ENCODE peak calls at places on chromosomes 12 and 14, in nine cellular contexts. H is PC-3, G is hepatocyte, M is neural progenitor cell, L is GM23248, B is OCI-LY7, P is HCT116, Z is SK-N-SH, Y is GM23338. F is an unnamed sample.

GRCh38 chr14:55354500-55354899 is 57.1 kb downstream of the ATG14 start:
- DNase-seq in H (peak), G (peak), M (peak), L (peak), B (peak), P (peak), Z (peak), Y (peak), F (peak)

GRCh38 chr12:48671231-48671856 is 10.7 kb downstream of the KANSL2 start:
- DNase-seq in H (peak), G (no peak), M (no peak), L (peak), B (no peak), P (no peak), Z (no peak), Y (no peak), F (no peak)

GRCh38 chr14:51342226-51342625 is 102.2 kb downstream of the TMX1 start:
- DNase-seq in H (peak), G (no peak), M (no peak), L (peak), B (no peak), P (no peak), Z (no peak), Y (no peak), F (no peak)

GRCh38 chr12:57771271-57771872 is 533 bp downstream of the METTL1 start:
- DNase-seq in H (peak), G (peak), M (peak), L (peak), B (peak), P (peak), Z (peak), Y (peak), F (peak)

GRCh38 chr12:6106208-6106607 is 18.3 kb downstream of the VWF start:
- DNase-seq in H (no peak), G (no peak), M (no peak), L (no peak), B (no peak), P (no peak), Z (no peak), Y (no peak), F (no peak)

GRCh38 chr14:102258136-102258535 is 46.8 kb downstream of the MOK start:
- DNase-seq in H (no peak), G (no peak), M (no peak), L (no peak), B (no peak), P (no peak), Z (no peak), Y (no peak), F (no peak)

GRCh38 chr12:122799635-122800243 is 25.4 kb downstream of the CCDC62 start:
- DNase-seq in H (no peak), G (no peak), M (peak), L (no peak), B (no peak), P (no peak), Z (no peak), Y (no peak), F (no peak)

GRCh38 chr12:122681814-122682213 is 21.3 kb downstream of the HCAR2 start:
- DNase-seq in H (no peak), G (no peak), M (no peak), L (peak), B (no peak), P (no peak), Z (no peak), Y (no peak), F (no peak)

GRCh38 chr12:124673881-124674617 is 106.6 kb upstream of the NCOR2 start:
- DNase-seq in H (no peak), G (no peak), M (no peak), L (no peak), B (no peak), P (no peak), Z (peak), Y (no peak), F (no peak)

GRCh38 chr12:96210376-96211055 is 16.3 kb downstream of the ELK3 start:
- DNase-seq in H (no peak), G (no peak), M (no peak), L (no peak), B (no peak), P (no peak), Z (no peak), Y (no peak), F (no peak)

GRCh38 chr12:104171785-104172563 is 34.0 kb upstream of the NFYB start:
- DNase-seq in H (no peak), G (no peak), M (no peak), L (no peak), B (no peak), P (no peak), Z (peak), Y (peak), F (no peak)

GRCh38 chr14:91755560-91755959 is 23.7 kb upstream of the CATSPERB start:
- DNase-seq in H (peak), G (peak), M (no peak), L (peak), B (no peak), P (peak), Z (no peak), Y (no peak), F (no peak)

GRCh38 chr12:49796606-49797451 is 31.4 kb downstream of the NCKAP5L start:
- DNase-seq in H (no peak), G (no peak), M (no peak), L (no peak), B (no peak), P (no peak), Z (no peak), Y (no peak), F (no peak)

GRCh38 chr12:89574736-89575208 is 48.9 kb upstream of the POC1B start:
- DNase-seq in H (no peak), G (peak), M (no peak), L (peak), B (peak), P (no peak), Z (no peak), Y (peak), F (no peak)

GRCh38 chr14:22753586-22753985 is 12.9 kb upstream of the OXA1L start:
- DNase-seq in H (no peak), G (no peak), M (no peak), L (no peak), B (peak), P (no peak), Z (no peak), Y (no peak), F (peak)

GRCh38 chr12:75550401-75550851 is 39.0 kb upstream of the KRR1 start:
- DNase-seq in H (no peak), G (no peak), M (no peak), L (peak), B (no peak), P (no peak), Z (no peak), Y (no peak), F (no peak)

GRCh38 chr12:1801285-1801975 is 18.9 kb upstream of the LRTM2 start:
- DNase-seq in H (no peak), G (no peak), M (no peak), L (no peak), B (no peak), P (no peak), Z (peak), Y (no peak), F (no peak)

GRCh38 chr14:50025776-50026175 is 90.6 kb downstream of the VCPKMT start:
- DNase-seq in H (no peak), G (no peak), M (no peak), L (no peak), B (no peak), P (no peak), Z (no peak), Y (no peak), F (no peak)

GRCh38 chr14:92577321-92577742 is 63.8 kb downstream of the RIN3 start:
- DNase-seq in H (no peak), G (no peak), M (no peak), L (no peak), B (no peak), P (no peak), Z (no peak), Y (no peak), F (peak)

GRCh38 chr12:32589165-32589891 is 89.8 kb upstream of the DNM1L start:
- DNase-seq in H (no peak), G (no peak), M (no peak), L (no peak), B (no peak), P (no peak), Z (no peak), Y (no peak), F (no peak)

GRCh38 chr14:74616507-74616906 is 4.5 kb upstream of the LTBP2 start:
- DNase-seq in H (peak), G (peak), M (no peak), L (peak), B (no peak), P (peak), Z (no peak), Y (no peak), F (no peak)

GRCh38 chr12:124914392-124915248 is at the start of gene UBC:
- DNase-seq in H (peak), G (peak), M (peak), L (peak), B (peak), P (peak), Z (peak), Y (peak), F (peak)

GRCh38 chr12:13148532-13148847 is 45.0 kb upstream of the GSG1 start:
- DNase-seq in H (no peak), G (no peak), M (no peak), L (no peak), B (no peak), P (no peak), Z (no peak), Y (no peak), F (no peak)

GRCh38 chr12:83666690-83667089 is 980.0 kb downstream of the TMTC2 start:
- DNase-seq in H (no peak), G (no peak), M (no peak), L (no peak), B (no peak), P (no peak), Z (no peak), Y (no peak), F (no peak)

GRCh38 chr14:100894416-100894815 is 9.1 kb downstream of the RTL1 start:
- DNase-seq in H (no peak), G (no peak), M (no peak), L (no peak), B (no peak), P (no peak), Z (no peak), Y (no peak), F (no peak)

GRCh38 chr12:95694148-95694547 is 96.4 kb downstream of the NTN4 start:
- DNase-seq in H (no peak), G (no peak), M (peak), L (no peak), B (no peak), P (no peak), Z (no peak), Y (peak), F (no peak)

GRCh38 chr12:112978163-112979081 is at the start of gene OAS2:
- DNase-seq in H (peak), G (no peak), M (peak), L (peak), B (peak), P (no peak), Z (no peak), Y (peak), F (peak)

GRCh38 chr12:95218164-95218851 is 701 bp downstream of the VEZT start:
- DNase-seq in H (peak), G (no peak), M (no peak), L (peak), B (peak), P (no peak), Z (no peak), Y (no peak), F (peak)

GRCh38 chr14:38121280-38121679 is 86.4 kb upstream of the SSTR1 start:
- DNase-seq in H (no peak), G (no peak), M (no peak), L (no peak), B (peak), P (no peak), Z (no peak), Y (no peak), F (no peak)

GRCh38 chr14:105303949-105304348 is 3.1 kb upstream of the BRF1 start:
- DNase-seq in H (no peak), G (no peak), M (no peak), L (no peak), B (no peak), P (peak), Z (no peak), Y (no peak), F (no peak)

GRCh38 chr12:12877789-12878455 is 13.4 kb upstream of the GPRC5A start:
- DNase-seq in H (no peak), G (no peak), M (no peak), L (peak), B (no peak), P (no peak), Z (peak), Y (no peak), F (no peak)

GRCh38 chr14:74611672-74612345 is at the start of gene LTBP2:
- DNase-seq in H (peak), G (peak), M (peak), L (peak), B (no peak), P (no peak), Z (peak), Y (peak), F (no peak)

GRCh38 chr14:54737132-54737711 is 165.4 kb downstream of the GCH1 start:
- DNase-seq in H (peak), G (no peak), M (no peak), L (peak), B (no peak), P (no peak), Z (no peak), Y (no peak), F (no peak)

GRCh38 chr12:57837779-57838562 is 8.6 kb downstream of the CTDSP2 start:
- DNase-seq in H (peak), G (peak), M (peak), L (peak), B (peak), P (no peak), Z (no peak), Y (peak), F (no peak)

GRCh38 chr12:27277846-27278260 is 33.8 kb downstream of the STK38L start:
- DNase-seq in H (peak), G (peak), M (no peak), L (peak), B (no peak), P (peak), Z (no peak), Y (peak), F (peak)

GRCh38 chr12:124754949-124755800 is 108.5 kb downstream of the SCARB1 start:
- DNase-seq in H (no peak), G (peak), M (peak), L (peak), B (no peak), P (no peak), Z (peak), Y (peak), F (peak)

GRCh38 chr12:107759410-107759809 is 1.5 kb downstream of the PRDM4 start:
- DNase-seq in H (peak), G (peak), M (peak), L (peak), B (peak), P (peak), Z (no peak), Y (no peak), F (peak)

GRCh38 chr12:52992699-52993557 is 13.3 kb upstream of the EIF4B start:
- DNase-seq in H (peak), G (peak), M (no peak), L (peak), B (no peak), P (peak), Z (no peak), Y (no peak), F (no peak)
- TF ChIP-seq EZH2phosphoT487 in H (no peak), G (no peak), M (no peak), L (no peak), B (no peak), P (no peak), Z (no peak), Y (no peak), F (no peak)

DNA sequence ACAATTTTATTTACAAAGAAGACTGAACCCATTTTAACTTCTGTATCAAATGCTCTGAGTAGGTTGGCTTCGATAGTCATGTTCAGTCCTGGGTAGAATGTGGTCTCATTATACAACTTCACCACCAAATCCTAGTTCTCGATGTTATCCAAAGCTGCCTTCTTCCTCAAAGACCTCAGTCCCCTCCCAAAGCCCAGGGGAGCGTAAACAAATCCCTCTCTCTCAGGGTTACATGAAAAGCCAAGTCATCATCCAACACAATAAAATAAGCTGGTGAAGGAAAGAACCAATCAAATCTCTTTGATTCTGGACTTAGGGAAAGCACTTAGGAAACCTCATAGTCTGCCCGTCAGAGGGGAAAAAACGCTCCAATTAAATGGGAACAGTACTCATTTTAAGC is 9.1 kb downstream of the PTCSC3 start:
- DNase-seq in H (no peak), G (no peak), M (peak), L (no peak), B (no peak), P (no peak), Z (no peak), Y (peak), F (no peak)
- TF ChIP-seq EZH2phosphoT487 in H (no peak), G (no peak), M (no peak), L (no peak), B (no peak), P (no peak), Z (no peak), Y (no peak), F (no peak)

DNA sequence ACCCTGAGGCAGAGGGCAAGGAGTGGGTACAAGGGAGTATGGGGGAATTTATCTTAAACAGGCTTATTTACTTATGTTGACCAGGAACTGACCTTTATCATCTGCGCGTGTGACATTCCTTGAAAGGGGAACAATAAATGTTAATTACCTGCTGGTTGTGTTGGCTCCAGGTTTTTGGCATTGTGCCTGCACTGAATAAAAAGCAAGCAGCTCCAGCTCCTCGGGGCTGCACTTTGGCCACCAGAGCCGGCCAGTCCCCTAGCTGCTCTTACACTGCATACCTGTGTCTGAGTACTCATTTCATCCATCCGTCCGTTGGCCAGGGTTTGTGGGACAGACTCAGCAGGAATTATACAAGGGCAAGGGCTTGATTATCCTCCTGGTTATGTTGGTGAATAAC is 68.8 kb upstream of the GTF2A1 start:
- DNase-seq in H (no peak), G (no peak), M (no peak), L (no peak), B (no peak), P (no peak), Z (no peak), Y (no peak), F (no peak)
- TF ChIP-seq EZH2phosphoT487 in H (no peak), G (no peak), M (no peak), L (no peak), B (no peak), P (no peak), Z (no peak), Y (no peak), F (no peak)

DNA sequence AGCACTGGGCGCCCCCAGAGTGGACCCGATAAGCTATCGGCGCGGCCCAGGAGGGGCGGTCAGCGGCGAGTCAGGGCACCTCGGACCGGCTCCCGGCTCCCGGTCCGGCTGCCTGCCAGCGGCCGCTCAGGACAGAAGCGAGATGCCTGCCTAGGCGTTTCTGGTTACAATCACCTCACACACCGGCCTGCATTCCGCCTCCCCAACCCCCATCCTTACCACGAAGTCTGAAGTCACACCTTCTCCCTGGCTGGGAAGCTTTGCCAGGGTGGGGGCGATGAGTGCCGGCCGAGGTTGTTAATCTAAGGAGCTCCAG is 42.6 kb upstream of the TBX5 start:
- DNase-seq in H (no peak), G (no peak), M (peak), L (no peak), B (no peak), P (no peak), Z (no peak), Y (peak), F (no peak)
- TF ChIP-seq EZH2phosphoT487 in H (no peak), G (no peak), M (peak), L (no peak), B (no peak), P (no peak), Z (no peak), Y (peak), F (no peak)

F was measured in MM.1S.